ENCODE peak calls at places on chromosomes 13 and 19, in four cellular contexts. Y is stimulated activated CD4-positive, alpha-beta T cell treated with anti-CD3 and anti-CD28 coated beads, Interleukin-15, amount 100 ng/mL, for 1 hour; A is activated gamma-delta T cell treated with Interleukin-2 at 50 U/mL for 16 hours; I is NCI-H1092 treated with DMSO at 0.1 percent for 48 hours. M is an unnamed sample.

GRCh38 chr13:48730971-48731658 is 77.4 kb downstream of the CYSLTR2 start:
- DNase-seq in A (no peak), I (no peak), Y (no peak), M (no peak)

GRCh38 chr13:69817333-69817732 is 290.3 kb upstream of the ATXN8OS start:
- DNase-seq in I (no peak), A (no peak), Y (no peak), M (no peak)

GRCh38 chr19:45630463-45630862 is 8.7 kb downstream of the EML2 start:
- DNase-seq in A (no peak), I (no peak), Y (no peak), M (no peak)

GRCh38 chr13:49756263-49756662 is 36.2 kb downstream of the KPNA3 start:
- DNase-seq in A (no peak), I (no peak), Y (no peak), M (no peak)

GRCh38 chr19:1856698-1857603 is 6.4 kb downstream of the KLF16 start:
- DNase-seq in I (no peak), Y (no peak), A (no peak), M (no peak)

GRCh38 chr13:112894673-112895481 is 74.1 kb upstream of the MCF2L start:
- DNase-seq in A (no peak), I (no peak), Y (no peak), M (no peak)

GRCh38 chr19:23991170-23991569 is 76.5 kb downstream of the ZNF726 start:
- DNase-seq in Y (no peak), A (peak), I (peak), M (peak)

GRCh38 chr13:112103260-112103843 is 36.4 kb downstream of the SOX1 start:
- DNase-seq in I (no peak), A (no peak), Y (no peak), M (no peak)

GRCh38 chr19:12611361-12611699 is 610 bp downstream of the ZNF791 start:
- DNase-seq in Y (no peak), I (peak), A (no peak), M (peak)

GRCh38 chr19:18710986-18711751 is 27.7 kb downstream of the CRTC1 start:
- DNase-seq in A (no peak), I (no peak), Y (no peak), M (no peak)

GRCh38 chr13:57716295-57716694 is 84.8 kb downstream of the PCDH17 start:
- DNase-seq in I (peak), A (no peak), Y (no peak), M (no peak)

GRCh38 chr13:60679131-60679530 is 282.1 kb downstream of the TDRD3 start:
- DNase-seq in A (no peak), Y (no peak), I (no peak), M (no peak)

GRCh38 chr13:99681695-99682094 is 180.4 kb downstream of the TM9SF2 start:
- DNase-seq in I (no peak), Y (no peak), A (no peak), M (no peak)

GRCh38 chr19:5035817-5036732 is 67.2 kb downstream of the KDM4B start:
- DNase-seq in Y (no peak), A (no peak), I (peak), M (no peak)

GRCh38 chr13:99418663-99419140 is 82.6 kb upstream of the TM9SF2 start:
- DNase-seq in A (no peak), I (no peak), Y (no peak), M (no peak)

GRCh38 chr19:17330546-17331253 is 4.0 kb downstream of the ANO8 start:
- DNase-seq in A (no peak), I (no peak), Y (no peak), M (no peak)

GRCh38 chr19:33888665-33889064 is 92.0 kb downstream of the KCTD15 start:
- DNase-seq in Y (no peak), I (no peak), A (no peak), M (no peak)

GRCh38 chr13:94620286-94620896 is 18.7 kb downstream of the GPR180 start:
- DNase-seq in Y (no peak), A (no peak), I (peak), M (peak)

GRCh38 chr19:16587031-16588023 is 15.1 kb upstream of the SLC35E1 start:
- DNase-seq in Y (no peak), A (peak), I (no peak), M (no peak)

GRCh38 chr19:8451885-8452284 is 7.1 kb downstream of the HNRNPM start:
- DNase-seq in A (peak), I (no peak), Y (no peak), M (no peak)

GRCh38 chr19:22627526-22627925 is 6.6 kb upstream of the ZNF492 start:
- DNase-seq in Y (no peak), I (no peak), A (no peak), M (no peak)

GRCh38 chr19:40578442-40578908 is 1.8 kb downstream of the SHKBP1 start:
- DNase-seq in I (no peak), Y (no peak), A (no peak), M (no peak)

GRCh38 chr19:23914402-23915286 is at the start of gene ZNF726:
- DNase-seq in A (peak), I (peak), Y (peak), M (peak)

GRCh38 chr13:113275387-113275786 is 21.7 kb upstream of the LAMP1 start:
- DNase-seq in A (peak), I (peak), Y (no peak), M (no peak)

GRCh38 chr13:25171517-25172302 is at the start of gene AMER2:
- DNase-seq in I (peak), Y (no peak), A (no peak), M (peak)

GRCh38 chr13:72757792-72758535 is 23.7 kb downstream of the DIS3 start:
- DNase-seq in Y (no peak), I (no peak), A (no peak), M (no peak)

GRCh38 chr19:7500811-7501450 is 12.1 kb upstream of the PEX11G start:
- DNase-seq in I (peak), A (no peak), Y (no peak), M (peak)

GRCh38 chr19:28076628-28077027 is 1136.3 kb downstream of the UQCRFS1 start:
- DNase-seq in I (no peak), A (no peak), Y (no peak), M (no peak)

GRCh38 chr19:14370169-14370998 is 10.9 kb upstream of the ADGRE5 start:
- DNase-seq in I (no peak), Y (no peak), A (no peak), M (no peak)

GRCh38 chr19:7730286-7731217 is 1.4 kb downstream of the CLEC4G start:
- DNase-seq in I (no peak), Y (no peak), A (no peak), M (no peak)

GRCh38 chr19:48659768-48660167 is 13.0 kb downstream of the NTN5 start:
- DNase-seq in A (no peak), I (no peak), Y (no peak), M (no peak)

GRCh38 chr19:15836345-15836594 is 20.8 kb upstream of the OR10H1 start:
- DNase-seq in I (peak), A (no peak), Y (no peak), M (no peak)

GRCh38 chr13:67226686-67227085 is 3.5 kb downstream of the PCDH9 start:
- DNase-seq in Y (no peak), A (no peak), I (no peak), M (no peak)

GRCh38 chr13:30744056-30744684 is 8.8 kb downstream of the ALOX5AP start:
- DNase-seq in Y (peak), A (peak), I (no peak), M (no peak)

GRCh38 chr19:34365463-34366401 is 736 bp downstream of the GPI start:
- DNase-seq in A (no peak), Y (no peak), I (peak), M (no peak)